ENCODE peak calls at places on chromosomes 13 and 19, in five cellular contexts. O, B, V, X and M are unnamed samples.
A peak's percentile ranks its signal among the peaks of the same experiment; 100 is the strongest.

GRCh38 chr19:4536798-4537197 is 1.8 kb upstream of the PLIN5 start:
- DNase-seq in O (no peak), B (no peak), V (peak; percentile 55), X (no peak), M (no peak)

GRCh38 chr19:6068711-6069110 is 41.6 kb downstream of the RFX2 start:
- DNase-seq in O (no peak), B (no peak), V (no peak), X (no peak), M (no peak)

GRCh38 chr19:49393871-49394270 is 5.8 kb downstream of the KASH5 start:
- DNase-seq in O (no peak), B (no peak), V (no peak), X (no peak), M (no peak)

GRCh38 chr19:42653841-42654240 is 59.1 kb upstream of the CEACAM8 start:
- DNase-seq in O (no peak), B (no peak), V (no peak), X (no peak), M (no peak)

GRCh38 chr19:48926909-48927308 is 6.6 kb upstream of the DHDH start:
- DNase-seq in O (peak; percentile 81), B (no peak), V (peak; percentile 95), X (peak; percentile 70), M (no peak)

GRCh38 chr13:76454991-76455390 is 431.2 kb downstream of the KCTD12 start:
- DNase-seq in O (peak; percentile 40), B (no peak), V (no peak), X (no peak), M (no peak)

GRCh38 chr13:28805193-28805819 is 14.8 kb upstream of the MTUS2 start:
- DNase-seq in O (no peak), B (no peak), V (peak; percentile 41), X (no peak), M (no peak)

GRCh38 chr13:78238911-78239310 is 320.3 kb upstream of the EDNRB start:
- DNase-seq in O (no peak), B (no peak), V (peak; percentile 4), X (no peak), M (no peak)

GRCh38 chr13:52845334-52845761 is 3.1 kb downstream of the PCDH8 start:
- DNase-seq in O (no peak), B (no peak), V (no peak), X (no peak), M (no peak)
- TF ChIP-seq CTCF in O (no peak), B (no peak), V (no peak), X (no peak), M (no peak)

DNA sequence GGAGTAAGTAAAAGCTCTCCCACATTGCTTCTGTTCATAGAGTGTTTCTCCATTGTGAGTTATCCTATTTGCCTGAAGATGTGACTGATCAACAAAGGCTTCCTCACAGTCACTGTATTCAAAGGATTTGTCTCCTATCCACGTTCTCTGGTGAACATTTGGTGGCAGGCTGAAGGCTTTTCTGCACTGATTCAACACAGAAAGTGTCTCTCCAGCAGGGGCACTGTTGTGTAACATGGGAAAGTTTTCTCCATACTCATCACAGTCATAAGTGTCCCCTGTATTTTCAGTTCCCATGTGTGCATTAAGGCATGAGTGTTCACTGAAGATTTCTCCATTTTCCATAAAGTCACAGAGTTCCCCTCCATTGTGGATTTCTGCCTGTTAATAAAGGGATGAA is 17.6 kb downstream of the ZNF121 start:
- DNase-seq in O (no peak), B (no peak), V (no peak), X (no peak), M (no peak)
- TF ChIP-seq CTCF in O (no peak), B (no peak), V (peak; percentile 47), X (no peak), M (no peak)

GRCh38 chr19:30546332-30546731 is 174.1 kb downstream of the ZNF536 start:
- DNase-seq in O (no peak), B (no peak), V (no peak), X (no peak), M (no peak)
- TF ChIP-seq CTCF in O (no peak), B (no peak), V (no peak), X (no peak), M (no peak)

GRCh38 chr19:33805840-33806433 is 9.3 kb downstream of the KCTD15 start:
- DNase-seq in O (no peak), B (no peak), V (no peak), X (no peak), M (no peak)

GRCh38 chr19:33805313-33805712 is 8.6 kb downstream of the KCTD15 start:
- DNase-seq in O (no peak), B (no peak), V (no peak), X (no peak), M (no peak)

GRCh38 chr19:33802801-33803200 is 6.1 kb downstream of the KCTD15 start:
- DNase-seq in O (no peak), B (no peak), V (no peak), X (no peak), M (no peak)

GRCh38 chr19:33803383-33803782 is 6.7 kb downstream of the KCTD15 start:
- DNase-seq in O (no peak), B (no peak), V (no peak), X (no peak), M (no peak)

GRCh38 chr19:33804021-33804799 is 7.5 kb downstream of the KCTD15 start:
- DNase-seq in O (no peak), B (no peak), V (peak; percentile 62), X (no peak), M (no peak)
- TF ChIP-seq CTCF in O (no peak), B (no peak), V (no peak), X (no peak), M (no peak)

DNA sequence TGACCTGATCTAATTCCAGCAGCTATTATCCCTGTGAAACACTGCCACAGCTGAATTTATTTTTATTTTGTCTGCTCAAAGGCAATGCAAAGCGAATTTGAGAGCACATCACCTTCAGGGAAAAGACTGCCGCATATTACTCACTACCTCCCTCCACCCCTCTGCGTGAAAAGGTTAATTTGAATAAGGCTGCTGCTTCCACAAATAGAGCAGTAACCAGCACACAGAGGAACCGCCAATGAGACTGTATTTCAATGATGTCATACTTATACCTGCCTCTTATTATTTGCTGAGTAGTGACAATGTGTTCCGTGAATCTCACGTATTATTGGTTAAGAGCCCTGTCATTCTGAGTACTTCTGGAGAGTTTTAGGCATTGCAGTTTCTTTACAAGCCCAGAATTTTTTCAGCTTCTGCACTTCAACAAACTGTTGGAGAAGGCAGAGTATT is 156.1 kb upstream of the KLF12 start:
- DNase-seq in O (peak; percentile 39), B (no peak), V (peak; percentile 49), X (no peak), M (peak; percentile 8)
- TF ChIP-seq CTCF in O (no peak), B (no peak), V (no peak), X (no peak), M (no peak)

GRCh38 chr13:50474094-50474654 is 369.3 kb downstream of the DLEU7 start:
- DNase-seq in O (no peak), B (no peak), V (no peak), X (no peak), M (no peak)

GRCh38 chr13:50481936-50482335 is 361.6 kb downstream of the DLEU7 start:
- DNase-seq in O (no peak), B (no peak), V (no peak), X (no peak), M (no peak)

GRCh38 chr13:50476579-50476978 is 366.9 kb downstream of the DLEU7 start:
- DNase-seq in O (no peak), B (no peak), V (no peak), X (no peak), M (no peak)
- TF ChIP-seq CTCF in O (no peak), B (no peak), V (no peak), X (no peak), M (no peak)

DNA sequence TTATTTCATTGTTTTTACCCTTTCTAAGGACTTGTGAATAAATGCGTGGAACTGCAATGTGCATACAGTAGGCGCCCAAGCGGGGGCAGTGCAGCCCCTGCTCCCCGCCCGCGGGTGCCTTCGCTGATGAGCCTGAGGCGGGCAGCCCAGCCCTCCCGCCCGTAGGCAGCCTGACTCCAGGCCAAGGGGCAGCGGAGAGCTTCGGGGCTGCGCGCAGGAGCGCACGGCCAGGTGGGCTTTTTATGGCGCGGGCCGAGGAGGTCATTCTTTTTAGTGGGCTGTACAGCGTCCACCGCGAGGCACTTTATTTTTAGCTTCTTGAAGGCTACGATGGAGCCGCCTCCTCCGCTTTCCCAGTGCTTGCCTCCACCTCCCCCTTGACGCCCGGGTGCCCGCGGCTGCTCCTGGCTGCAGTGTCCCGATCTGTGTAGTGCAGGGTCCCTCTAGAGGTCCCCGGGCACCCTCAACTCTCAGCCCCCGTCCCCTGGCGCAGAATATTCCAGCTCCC is 60.5 kb downstream of the CCNE1 start:
- DNase-seq in O (no peak), B (no peak), V (no peak), X (no peak), M (no peak)
- TF ChIP-seq CTCF in O (no peak), B (no peak), V (no peak), X (no peak), M (peak; percentile 45)